ENCODE peak calls at places on chromosomes 6 and 20, in five cellular contexts. One of them, this sample, is unnamed.

GRCh38 chr6:15504581-15505350 is 158.1 kb downstream of the DTNBP1 start:
- DNase-seq in lower leg skin: peak
- DNase-seq in cardiac muscle cell: no peak
- DNase-seq in cardiac fibroblast: peak
- DNase-seq in AG04450: peak
- DNase-seq in this sample: peak

GRCh38 chr20:57656821-57657536 is 36.8 kb upstream of the ZBP1 start:
- DNase-seq in cardiac muscle cell: no peak
- DNase-seq in AG04450: no peak
- DNase-seq in cardiac fibroblast: no peak
- DNase-seq in lower leg skin: peak
- DNase-seq in this sample: no peak

GRCh38 chr6:5813625-5814027 is 193.1 kb downstream of the NRN1 start:
- DNase-seq in lower leg skin: no peak
- DNase-seq in cardiac fibroblast: no peak
- DNase-seq in cardiac muscle cell: no peak
- DNase-seq in AG04450: no peak
- DNase-seq in this sample: no peak

GRCh38 chr20:63705232-63706026 is 2.3 kb downstream of the ARFRP1 start:
- DNase-seq in cardiac muscle cell: no peak
- DNase-seq in cardiac fibroblast: no peak
- DNase-seq in AG04450: no peak
- DNase-seq in lower leg skin: no peak
- DNase-seq in this sample: no peak

GRCh38 chr6:118469468-118469867 is 78.6 kb upstream of the PLN start:
- DNase-seq in lower leg skin: no peak
- DNase-seq in cardiac muscle cell: no peak
- DNase-seq in cardiac fibroblast: peak
- DNase-seq in AG04450: no peak
- DNase-seq in this sample: no peak

GRCh38 chr6:25428758-25429317 is 149.7 kb downstream of the CARMIL1 start:
- DNase-seq in cardiac muscle cell: no peak
- DNase-seq in AG04450: no peak
- DNase-seq in lower leg skin: no peak
- DNase-seq in cardiac fibroblast: no peak
- DNase-seq in this sample: no peak

GRCh38 chr6:53912661-53913060 is 117.9 kb downstream of the LRRC1 start:
- DNase-seq in AG04450: no peak
- DNase-seq in cardiac fibroblast: no peak
- DNase-seq in lower leg skin: no peak
- DNase-seq in cardiac muscle cell: no peak
- DNase-seq in this sample: no peak

GRCh38 chr6:113860165-113860955 is 3.2 kb downstream of the MARCKS start:
- DNase-seq in lower leg skin: no peak
- DNase-seq in cardiac fibroblast: peak
- DNase-seq in AG04450: no peak
- DNase-seq in cardiac muscle cell: peak
- DNase-seq in this sample: no peak

GRCh38 chr20:23928788-23929187 is 49.2 kb upstream of the CST5 start:
- DNase-seq in AG04450: no peak
- DNase-seq in cardiac muscle cell: no peak
- DNase-seq in cardiac fibroblast: no peak
- DNase-seq in lower leg skin: no peak
- DNase-seq in this sample: no peak

GRCh38 chr20:62936996-62937352 is 973 bp upstream of the GID8 start:
- DNase-seq in cardiac muscle cell: no peak
- DNase-seq in lower leg skin: no peak
- DNase-seq in AG04450: peak
- DNase-seq in cardiac fibroblast: peak
- DNase-seq in this sample: peak

GRCh38 chr6:42938987-42939809 is 9.9 kb downstream of the CNPY3 start:
- DNase-seq in cardiac fibroblast: no peak
- DNase-seq in AG04450: no peak
- DNase-seq in lower leg skin: no peak
- DNase-seq in cardiac muscle cell: no peak
- DNase-seq in this sample: no peak

GRCh38 chr6:22681761-22682160 is 112.4 kb downstream of the HDGFL1 start:
- DNase-seq in AG04450: no peak
- DNase-seq in cardiac fibroblast: no peak
- DNase-seq in lower leg skin: no peak
- DNase-seq in cardiac muscle cell: no peak
- DNase-seq in this sample: no peak

GRCh38 chr6:155452576-155452975 is 3.1 kb downstream of the NOX3 start:
- DNase-seq in cardiac fibroblast: no peak
- DNase-seq in lower leg skin: no peak
- DNase-seq in AG04450: no peak
- DNase-seq in cardiac muscle cell: no peak
- DNase-seq in this sample: peak

GRCh38 chr20:44938637-44939036 is 21.6 kb downstream of the TOMM34 start:
- DNase-seq in AG04450: no peak
- DNase-seq in cardiac fibroblast: peak
- DNase-seq in cardiac muscle cell: no peak
- DNase-seq in lower leg skin: no peak
- DNase-seq in this sample: no peak

GRCh38 chr6:1624848-1625341 is 15.2 kb downstream of the FOXC1 start:
- DNase-seq in AG04450: no peak
- DNase-seq in cardiac muscle cell: peak
- DNase-seq in cardiac fibroblast: peak
- DNase-seq in lower leg skin: peak
- DNase-seq in this sample: no peak

GRCh38 chr6:41548098-41548840 is 2.1 kb downstream of the FOXP4 start:
- DNase-seq in cardiac muscle cell: no peak
- DNase-seq in cardiac fibroblast: no peak
- DNase-seq in lower leg skin: no peak
- DNase-seq in AG04450: no peak
- DNase-seq in this sample: no peak

GRCh38 chr6:106642476-106642875 is 13.1 kb downstream of the QRSL1 start:
- DNase-seq in cardiac fibroblast: peak
- DNase-seq in AG04450: no peak
- DNase-seq in cardiac muscle cell: no peak
- DNase-seq in lower leg skin: no peak
- DNase-seq in this sample: no peak

GRCh38 chr6:134593887-134594286 is 276.0 kb upstream of the SGK1 start:
- DNase-seq in cardiac muscle cell: no peak
- DNase-seq in AG04450: no peak
- DNase-seq in cardiac fibroblast: no peak
- DNase-seq in lower leg skin: no peak
- DNase-seq in this sample: no peak

GRCh38 chr20:45485388-45485787 is 15.8 kb downstream of the WFDC2 start:
- DNase-seq in cardiac fibroblast: no peak
- DNase-seq in cardiac muscle cell: no peak
- DNase-seq in lower leg skin: no peak
- DNase-seq in AG04450: no peak
- DNase-seq in this sample: no peak

GRCh38 chr6:128275681-128276080 is 244.7 kb downstream of the PTPRK start:
- DNase-seq in AG04450: no peak
- DNase-seq in cardiac muscle cell: no peak
- DNase-seq in cardiac fibroblast: peak
- DNase-seq in lower leg skin: no peak
- DNase-seq in this sample: no peak

GRCh38 chr20:15327123-15327522 is 989.7 kb upstream of the FLRT3 start:
- DNase-seq in AG04450: no peak
- DNase-seq in cardiac muscle cell: no peak
- DNase-seq in cardiac fibroblast: no peak
- DNase-seq in lower leg skin: no peak
- DNase-seq in this sample: no peak

GRCh38 chr6:178119-178518 is 114.2 kb upstream of the DUSP22 start:
- DNase-seq in AG04450: no peak
- DNase-seq in lower leg skin: peak
- DNase-seq in cardiac fibroblast: no peak
- DNase-seq in cardiac muscle cell: no peak
- DNase-seq in this sample: no peak

GRCh38 chr20:51249215-51249614 is 226.3 kb upstream of the KCNG1 start:
- DNase-seq in cardiac fibroblast: no peak
- DNase-seq in lower leg skin: no peak
- DNase-seq in cardiac muscle cell: no peak
- DNase-seq in AG04450: no peak
- DNase-seq in this sample: no peak

GRCh38 chr20:22582386-22582959 is 1.9 kb downstream of the FOXA2 start:
- DNase-seq in cardiac muscle cell: no peak
- DNase-seq in AG04450: no peak
- DNase-seq in lower leg skin: no peak
- DNase-seq in cardiac fibroblast: no peak
- DNase-seq in this sample: no peak

GRCh38 chr6:105459884-105460283 is 57.0 kb upstream of the PREP start:
- DNase-seq in AG04450: no peak
- DNase-seq in lower leg skin: no peak
- DNase-seq in cardiac fibroblast: peak
- DNase-seq in cardiac muscle cell: no peak
- DNase-seq in this sample: peak
- H3K4me3 ChIP-seq in AG04450: no peak
- H3K4me3 ChIP-seq in lower leg skin: no peak
- H3K4me3 ChIP-seq in cardiac fibroblast: no peak
- H3K4me3 ChIP-seq in cardiac muscle cell: no peak
- H3K4me3 ChIP-seq in this sample: no peak

DNA sequence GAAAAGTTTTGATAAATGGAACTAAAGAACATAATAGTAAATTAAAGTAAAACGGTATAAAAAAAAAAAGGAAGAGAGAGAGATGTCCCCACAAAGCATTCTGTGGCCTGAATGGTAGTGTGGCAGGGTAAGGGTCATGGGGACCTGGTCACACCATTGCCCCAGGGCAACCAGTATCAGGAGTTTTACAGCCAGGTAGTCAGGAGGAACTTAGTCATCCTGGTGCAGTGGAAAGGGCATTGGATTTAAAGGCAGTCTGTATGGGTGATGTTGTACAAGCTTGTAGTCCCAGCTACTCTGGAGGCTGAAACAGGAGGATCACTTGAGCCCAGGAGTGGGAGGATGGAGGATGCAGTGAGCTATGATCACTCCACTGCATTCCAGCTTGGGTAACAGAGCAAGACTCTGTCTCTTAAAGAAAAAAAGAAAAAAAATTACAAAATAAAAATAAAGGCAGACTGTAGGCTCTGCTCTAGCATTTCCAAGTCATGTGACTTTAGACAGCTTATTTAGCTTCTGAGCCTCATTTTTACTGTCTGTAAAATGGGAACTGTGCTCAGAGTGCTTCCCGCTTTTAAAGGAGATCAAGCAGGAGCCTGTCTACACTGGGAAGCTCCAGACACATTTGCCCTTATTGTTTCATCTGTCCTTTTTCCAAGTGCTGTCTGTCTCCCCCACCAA is 112.8 kb upstream of the ARMC2 start:
- DNase-seq in cardiac muscle cell: no peak
- DNase-seq in cardiac fibroblast: no peak
- DNase-seq in lower leg skin: peak
- DNase-seq in AG04450: no peak
- DNase-seq in this sample: no peak
- TF ChIP-seq CTCF in cardiac muscle cell: no peak
- TF ChIP-seq CTCF in cardiac fibroblast: no peak
- TF ChIP-seq CTCF in lower leg skin: no peak
- TF ChIP-seq CTCF in AG04450: no peak
- TF ChIP-seq CTCF in this sample: no peak

GRCh38 chr6:18281564-18281963 is 17.2 kb upstream of the DEK start:
- DNase-seq in lower leg skin: no peak
- DNase-seq in AG04450: no peak
- DNase-seq in cardiac fibroblast: no peak
- DNase-seq in cardiac muscle cell: no peak
- DNase-seq in this sample: no peak

GRCh38 chr6:18280084-18280483 is 15.8 kb upstream of the DEK start:
- DNase-seq in cardiac fibroblast: no peak
- DNase-seq in AG04450: no peak
- DNase-seq in cardiac muscle cell: no peak
- DNase-seq in lower leg skin: no peak
- DNase-seq in this sample: no peak

GRCh38 chr6:18277181-18278006 is 13.1 kb upstream of the DEK start:
- DNase-seq in cardiac muscle cell: peak
- DNase-seq in AG04450: no peak
- DNase-seq in cardiac fibroblast: no peak
- DNase-seq in lower leg skin: no peak
- DNase-seq in this sample: no peak

DNA sequence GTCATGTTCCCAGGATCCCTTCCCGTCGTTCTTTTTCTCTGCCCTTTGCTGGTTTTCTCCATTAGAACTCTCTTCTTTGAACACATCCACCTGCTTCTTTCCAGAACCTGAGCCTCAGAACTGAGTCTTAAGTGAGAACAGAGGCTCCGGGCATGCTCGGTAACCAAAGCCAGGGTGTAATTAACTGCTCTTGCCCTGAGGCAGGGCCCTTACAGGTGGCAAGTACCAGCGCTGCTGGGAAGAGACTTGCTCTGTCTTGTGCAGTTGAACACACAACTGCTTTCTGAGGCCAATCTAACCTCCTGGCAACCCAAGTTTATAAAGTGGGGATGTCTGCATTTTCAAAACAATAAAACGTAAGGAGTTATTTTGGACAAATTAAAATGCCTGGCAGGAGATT is 12.3 kb upstream of the DEK start:
- DNase-seq in cardiac fibroblast: no peak
- DNase-seq in lower leg skin: no peak
- DNase-seq in cardiac muscle cell: no peak
- DNase-seq in AG04450: no peak
- DNase-seq in this sample: no peak
- H3K4me3 ChIP-seq in cardiac fibroblast: no peak
- H3K4me3 ChIP-seq in lower leg skin: no peak
- H3K4me3 ChIP-seq in cardiac muscle cell: peak
- H3K4me3 ChIP-seq in AG04450: peak
- H3K4me3 ChIP-seq in this sample: peak

DNA sequence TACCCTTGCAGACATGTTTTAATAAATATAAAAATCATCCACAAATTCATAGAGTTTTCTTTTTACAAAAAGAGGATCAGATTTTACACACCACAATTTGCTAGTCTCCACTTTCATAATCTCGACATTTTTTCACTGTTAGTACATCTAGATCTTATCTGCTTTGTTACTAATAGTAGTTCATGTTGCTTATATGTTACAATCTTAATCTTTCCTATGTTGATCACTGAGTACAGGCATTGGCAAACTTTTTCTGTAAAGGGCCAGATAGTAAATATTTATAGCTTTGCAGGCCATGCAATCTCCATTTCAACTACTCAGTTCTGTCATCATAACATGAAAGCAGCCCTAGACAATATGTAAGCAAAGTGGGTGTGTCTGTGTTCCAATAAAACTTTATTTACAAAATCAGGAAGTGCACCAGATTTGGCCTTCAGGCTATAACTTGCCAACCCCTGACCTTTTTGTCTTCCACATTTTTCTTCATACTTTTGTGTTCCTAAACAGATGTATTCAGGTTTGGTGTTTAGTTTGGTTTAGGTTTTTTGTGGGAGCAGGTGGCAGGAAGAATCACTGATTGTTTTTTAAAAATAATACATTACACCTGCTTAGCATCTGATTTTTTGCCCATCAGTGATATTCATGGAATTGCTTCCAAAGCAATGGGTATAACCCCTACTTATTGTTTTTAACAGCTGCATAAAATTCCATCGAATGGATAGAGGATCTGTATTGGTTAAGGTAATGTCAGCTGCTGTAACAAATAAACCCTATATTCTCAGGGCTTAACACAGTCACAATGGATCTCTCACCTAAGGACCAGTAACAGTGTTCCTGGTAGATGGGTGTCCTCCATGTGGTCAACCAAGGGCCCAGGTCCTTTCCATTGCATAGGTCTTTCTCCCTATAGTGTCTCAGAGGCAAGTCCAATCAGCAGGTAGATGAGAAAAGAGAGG is 61.2 kb downstream of the EYA2 start:
- DNase-seq in cardiac fibroblast: no peak
- DNase-seq in AG04450: peak
- DNase-seq in lower leg skin: no peak
- DNase-seq in cardiac muscle cell: no peak
- DNase-seq in this sample: no peak
- TF ChIP-seq CTCF in cardiac fibroblast: no peak
- TF ChIP-seq CTCF in AG04450: no peak
- TF ChIP-seq CTCF in lower leg skin: no peak
- TF ChIP-seq CTCF in cardiac muscle cell: no peak
- TF ChIP-seq CTCF in this sample: no peak

This sample was measured in astrocyte of the spinal cord.